ENCODE peak calls at places on chromosomes 16 and 17, in eight cellular contexts. I is cardiac muscle cell, N is heart right ventricle, R is heart left ventricle, C is tibial nerve, G is body of pancreas, L is IMR-90, A is endodermal cell. S is an unnamed sample.
A peak's percentile ranks its signal among the peaks of the same experiment; 100 is the strongest.

GRCh38 chr17:60481604-60482003 is 44.4 kb downstream of the APPBP2 start:
- DNase-seq in I (no peak), N (no peak), R (no peak), C (no peak), G (no peak), L (no peak), A (no peak), S (no peak)

GRCh38 chr17:61416540-61417363 is 17.1 kb downstream of the TBX2 start:
- DNase-seq in I (peak; percentile 97), N (peak; percentile 90), R (peak; percentile 93), C (peak; percentile 75), G (peak; percentile 82), L (peak; percentile 87), A (peak; percentile 100), S (peak; percentile 89)

GRCh38 chr16:30570621-30571443 is 682 bp downstream of the ZNF688 start:
- DNase-seq in I (peak; percentile 76), N (peak; percentile 38), R (peak; percentile 66), C (no peak), G (peak; percentile 35), L (peak; percentile 28), A (peak; percentile 76), S (peak; percentile 56)

GRCh38 chr17:82457071-82457789 is 1.3 kb upstream of the NARF start:
- DNase-seq in I (no peak), N (no peak), R (no peak), C (no peak), G (no peak), L (no peak), A (peak; percentile 44), S (no peak)

GRCh38 chr16:67651039-67651438 is 6.1 kb downstream of the CARMIL2 start:
- DNase-seq in I (no peak), N (no peak), R (no peak), C (no peak), G (no peak), L (no peak), A (no peak), S (no peak)

GRCh38 chr16:83835972-83836566 is 28.3 kb downstream of the HSBP1 start:
- DNase-seq in I (no peak), N (no peak), R (no peak), C (no peak), G (no peak), L (peak; percentile 86), A (no peak), S (no peak)

GRCh38 chr17:28576758-28577465 is at the start of gene ALDOC:
- DNase-seq in I (peak; percentile 97), N (peak; percentile 98), R (peak; percentile 98), C (peak; percentile 97), G (peak; percentile 100), L (peak; percentile 91), A (peak; percentile 100), S (peak; percentile 96)

GRCh38 chr16:86774931-86775330 is 196.6 kb downstream of the FOXL1 start:
- DNase-seq in I (no peak), N (no peak), R (no peak), C (no peak), G (no peak), L (no peak), A (peak; percentile 42), S (no peak)

GRCh38 chr17:28282596-28282995 is 36.4 kb upstream of the TMEM97 start:
- DNase-seq in I (peak; percentile 8), N (no peak), R (no peak), C (no peak), G (no peak), L (peak; percentile 92), A (no peak), S (no peak)

GRCh38 chr17:41645371-41646063 is 21.1 kb upstream of the KRT17 start:
- DNase-seq in I (no peak), N (no peak), R (no peak), C (no peak), G (no peak), L (peak; percentile 78), A (peak; percentile 64), S (no peak)

GRCh38 chr17:15738066-15738465 is 6.0 kb downstream of the TBC1D26 start:
- DNase-seq in I (no peak), N (no peak), R (no peak), C (no peak), G (no peak), L (no peak), A (no peak), S (no peak)

DNA sequence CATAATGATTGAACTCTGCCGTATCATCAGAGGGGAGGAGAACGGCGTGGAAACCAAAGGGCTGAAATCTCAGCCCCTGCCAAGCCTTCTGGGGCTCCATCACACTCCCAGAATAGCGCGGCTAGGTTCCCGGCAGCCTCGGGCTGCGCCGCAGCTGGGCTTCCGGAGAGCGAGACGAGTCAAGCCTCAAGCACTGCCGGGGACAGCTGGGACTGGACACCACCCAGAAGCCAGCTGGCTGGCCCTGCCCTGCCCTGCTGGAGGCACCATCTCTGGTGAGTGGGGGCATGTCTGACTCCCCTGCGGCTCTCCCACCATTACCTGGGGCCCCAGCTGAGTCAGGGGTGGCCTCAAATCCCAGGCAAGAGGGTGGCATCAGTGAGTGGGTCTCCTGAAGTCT is 7.2 kb upstream of the GPRC5C start:
- DNase-seq in I (no peak), N (peak; percentile 70), R (no peak), C (no peak), G (no peak), L (no peak), A (no peak), S (no peak)
- H3K27me3 ChIP-seq in I (no peaks in the 10 kb centered on the region), N (no peaks in the 10 kb centered on the region), R (no peaks in the 10 kb centered on the region), C (no peaks in the 10 kb centered on the region), G (no peaks in the 10 kb centered on the region), L (no peaks in the 10 kb centered on the region), A (no peaks in the 10 kb centered on the region), S (no peaks in the 10 kb centered on the region)

GRCh38 chr16:55512941-55513340 is 4.1 kb downstream of the LPCAT2 start:
- DNase-seq in I (no peak), N (no peak), R (no peak), C (no peak), G (no peak), L (no peak), A (no peak), S (no peak)

GRCh38 chr16:55515110-55515509 is 6.2 kb downstream of the LPCAT2 start:
- DNase-seq in I (no peak), N (no peak), R (no peak), C (no peak), G (no peak), L (peak; percentile 54), A (no peak), S (no peak)

GRCh38 chr16:55510185-55510805 is 1.4 kb downstream of the LPCAT2 start:
- DNase-seq in I (no peak), N (no peak), R (no peak), C (no peak), G (no peak), L (no peak), A (no peak), S (no peak)

GRCh38 chr16:55508941-55509920 is at the start of gene LPCAT2:
- DNase-seq in I (peak; percentile 91), N (peak; percentile 90), R (peak; percentile 94), C (peak; percentile 83), G (peak; percentile 94), L (peak; percentile 84), A (peak; percentile 98), S (peak; percentile 91)

GRCh38 chr16:55513616-55514015 is 4.7 kb downstream of the LPCAT2 start:
- DNase-seq in I (no peak), N (no peak), R (no peak), C (no peak), G (no peak), L (no peak), A (no peak), S (no peak)
- TF ChIP-seq CTCF in I (peak; percentile 16), N (no peak), R (no peak), C (no peak), G (no peak), L (no peak), A (peak; percentile 45), S (no peak)

DNA sequence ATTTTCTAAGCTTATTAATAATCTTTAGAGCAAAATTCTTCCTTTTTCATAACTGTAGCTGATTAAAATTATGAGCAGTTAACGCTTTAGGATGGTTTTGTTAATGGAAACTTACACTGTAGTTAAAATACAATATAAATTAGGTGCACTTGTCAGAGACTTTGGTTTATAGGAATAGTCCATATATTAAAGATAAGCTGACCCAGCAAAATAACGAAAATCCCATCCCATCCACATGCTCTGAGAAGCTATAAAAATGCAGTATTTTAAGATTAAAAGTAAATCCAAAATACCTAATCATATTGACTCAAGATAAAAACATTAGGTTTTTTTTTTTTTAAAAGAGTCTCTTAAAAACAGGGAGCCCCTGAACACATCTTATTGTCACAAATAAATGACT is 38.0 kb downstream of the CEP95 start:
- DNase-seq in I (no peak), N (no peak), R (no peak), C (no peak), G (no peak), L (no peak), A (no peak), S (no peak)
- H3K36me3 ChIP-seq in I (peaks cover 23% of the 10 kb centered on the region), N (peaks cover 16% of the 10 kb centered on the region), R (peaks cover 94% of the 10 kb centered on the region), C (no peaks in the 10 kb centered on the region), G (peaks cover 9% of the 10 kb centered on the region), L (peaks cover 46% of the 10 kb centered on the region), A (peaks cover 44% of the 10 kb centered on the region), S (no peaks in the 10 kb centered on the region)

DNA sequence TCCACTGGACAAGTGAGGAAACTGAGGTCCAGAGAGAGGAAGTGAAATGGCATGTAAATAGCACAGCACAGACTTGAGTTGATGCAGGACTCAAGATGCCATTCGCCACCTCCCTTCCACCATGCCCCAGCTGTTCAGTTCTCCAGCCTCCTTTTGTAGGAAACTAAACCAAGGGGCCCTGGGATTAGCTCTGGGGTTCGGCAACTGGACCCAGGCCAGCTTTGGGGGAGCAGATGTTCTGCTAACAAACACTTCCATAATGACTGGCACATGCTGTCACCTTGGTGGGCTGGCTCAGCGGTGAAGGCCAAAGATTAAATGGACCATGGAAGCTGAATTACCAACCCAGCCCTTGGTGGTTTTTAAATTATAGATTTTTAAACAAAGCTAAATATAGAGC is 77.0 kb downstream of the IRX6 start:
- DNase-seq in I (no peak), N (no peak), R (no peak), C (no peak), G (no peak), L (no peak), A (no peak), S (no peak)
- H3K27me3 ChIP-seq in I (peaks cover 24% of the 10 kb centered on the region), N (no peaks in the 10 kb centered on the region), R (no peaks in the 10 kb centered on the region), C (no peaks in the 10 kb centered on the region), G (no peaks in the 10 kb centered on the region), L (no peaks in the 10 kb centered on the region), A (peaks cover 6% of the 10 kb centered on the region), S (no peaks in the 10 kb centered on the region)

GRCh38 chr17:7352559-7352889 is 562 bp downstream of the KCTD11 start:
- DNase-seq in I (no peak), N (no peak), R (no peak), C (no peak), G (no peak), L (no peak), A (no peak), S (no peak)
- TF ChIP-seq CTCF in I (no peak), N (no peak), R (no peak), C (no peak), G (no peak), L (no peak), A (peak; percentile 9), S (no peak)

DNA sequence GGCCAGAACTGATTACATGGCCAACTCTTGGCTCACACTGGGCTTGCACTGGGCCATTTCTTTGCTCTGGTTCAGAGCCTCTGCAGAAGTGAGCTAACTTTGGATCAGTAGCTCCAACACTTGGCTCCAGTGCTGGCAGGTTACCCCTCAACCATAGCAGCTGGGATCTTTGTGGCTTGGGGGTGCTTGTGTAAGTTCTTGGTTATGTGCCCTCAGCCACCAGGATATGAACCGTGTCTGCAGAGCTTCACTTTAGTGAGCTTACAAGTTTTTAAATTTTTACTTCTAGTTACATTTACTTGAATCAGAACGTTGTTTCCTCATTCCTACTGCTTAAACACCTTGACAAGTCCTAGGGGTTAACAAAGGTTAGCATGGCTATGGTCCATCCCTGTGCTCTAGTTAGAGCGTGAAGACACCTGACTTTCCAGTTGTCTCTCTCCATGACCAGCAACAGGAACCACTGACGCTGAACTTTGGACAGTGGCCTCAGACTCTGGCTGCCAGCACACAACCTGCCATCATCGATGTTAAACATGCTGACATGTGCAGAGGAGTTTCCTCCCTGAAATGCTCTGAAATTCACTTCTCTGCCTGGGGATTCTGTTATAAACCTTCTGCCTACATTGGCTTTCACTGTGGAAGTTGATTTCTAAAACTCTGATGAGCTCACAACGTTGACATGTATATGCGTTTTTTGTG is 4.1 kb downstream of the PDF start:
- DNase-seq in I (no peak), N (no peak), R (no peak), C (no peak), G (peak; percentile 48), L (no peak), A (no peak), S (no peak)
- H3K36me3 ChIP-seq in I (peaks cover 32% of the 10 kb centered on the region), N (peaks cover 45% of the 10 kb centered on the region), R (peaks cover 64% of the 10 kb centered on the region), C (peaks cover 2% of the 10 kb centered on the region), G (peaks cover 13% of the 10 kb centered on the region), L (peaks cover 50% of the 10 kb centered on the region), A (peaks cover 68% of the 10 kb centered on the region), S (no peaks in the 10 kb centered on the region)